ENCODE peak calls at places on chromosomes 7 and 10, in seven cellular contexts. N is SK-N-SH, O is GM12878, T is HCT116, Y is HepG2, P is H1, J is K562. E is an unnamed sample.

GRCh38 chr7:70498633-70499032 is 633.3 kb upstream of the GALNT17 start:
- DNase-seq in P (no peak), Y (no peak), J (no peak), N (no peak), T (no peak), O (no peak), E (no peak)

GRCh38 chr10:60733189-60733815 is 45.0 kb upstream of the CDK1 start:
- DNase-seq in T (peak), Y (no peak), P (no peak), N (peak), O (no peak), J (no peak), E (peak)

GRCh38 chr7:157981778-157982177 is 605.8 kb downstream of the PTPRN2 start:
- DNase-seq in T (no peak), P (no peak), N (no peak), Y (no peak), J (no peak), O (no peak), E (no peak)

GRCh38 chr7:128447944-128448556 is 7.6 kb upstream of the HILPDA start:
- DNase-seq in Y (no peak), T (no peak), O (no peak), N (no peak), P (no peak), J (no peak), E (no peak)

GRCh38 chr7:101870361-101871062 is 53.1 kb downstream of the CUX1 start:
- DNase-seq in J (peak), O (no peak), N (peak), Y (peak), T (peak), P (no peak), E (peak)

GRCh38 chr10:101511938-101512337 is 76.1 kb downstream of the POLL start:
- DNase-seq in N (no peak), Y (no peak), O (no peak), J (no peak), P (no peak), T (no peak), E (no peak)

GRCh38 chr7:27551803-27552202 is 110.9 kb downstream of the HIBADH start:
- DNase-seq in O (no peak), T (no peak), N (no peak), J (no peak), Y (no peak), P (no peak), E (no peak)

GRCh38 chr10:96512997-96513685 is 585 bp downstream of the TLL2 start:
- DNase-seq in P (no peak), O (no peak), J (no peak), T (no peak), Y (no peak), N (peak), E (no peak)

GRCh38 chr7:36658603-36659516 is 65.4 kb downstream of the AOAH start:
- DNase-seq in Y (peak), P (no peak), T (no peak), O (no peak), N (no peak), J (no peak), E (no peak)

GRCh38 chr10:86035791-86036543 is 330.6 kb downstream of the GRID1 start:
- DNase-seq in J (no peak), O (no peak), Y (no peak), P (no peak), T (no peak), N (no peak), E (no peak)

GRCh38 chr7:95843286-95843685 is 70.9 kb downstream of the DYNC1I1 start:
- DNase-seq in Y (no peak), J (no peak), N (peak), T (no peak), O (no peak), P (no peak), E (no peak)

GRCh38 chr7:128835790-128836641 is 5.8 kb downstream of the FLNC start:
- DNase-seq in N (no peak), Y (no peak), P (no peak), O (no peak), J (no peak), T (no peak), E (no peak)

GRCh38 chr7:70353310-70353947 is 755.2 kb downstream of the AUTS2 start:
- DNase-seq in P (no peak), O (no peak), N (peak), Y (no peak), T (no peak), J (no peak), E (no peak)

GRCh38 chr7:47513741-47514241 is 68.1 kb downstream of the TNS3 start:
- DNase-seq in O (no peak), N (no peak), Y (no peak), J (no peak), P (no peak), T (no peak), E (no peak)

GRCh38 chr10:100696477-100696901 is 48.9 kb upstream of the PAX2 start:
- DNase-seq in Y (no peak), P (no peak), T (no peak), N (no peak), O (peak), J (no peak), E (no peak)

GRCh38 chr7:87083865-87084519 is 24.5 kb upstream of the ELAPOR2 start:
- DNase-seq in Y (no peak), J (no peak), O (no peak), T (no peak), N (no peak), P (no peak), E (no peak)

GRCh38 chr7:99008921-99009530 is 130.7 kb downstream of the TRRAP start:
- DNase-seq in O (no peak), P (no peak), N (no peak), T (no peak), Y (no peak), J (no peak), E (no peak)

GRCh38 chr10:43138757-43139241 is 554 bp downstream of the CSGALNACT2 start:
- DNase-seq in P (no peak), N (peak), Y (no peak), O (no peak), T (no peak), J (peak), E (peak)

GRCh38 chr7:55366461-55367138 is 1.5 kb downstream of the LANCL2 start:
- DNase-seq in T (no peak), Y (peak), P (no peak), N (peak), J (peak), O (peak), E (peak)

GRCh38 chr10:123624086-123624485 is 42.1 kb upstream of the GPR26 start:
- DNase-seq in O (no peak), J (no peak), N (no peak), T (no peak), Y (no peak), P (no peak), E (no peak)

GRCh38 chr10:79320785-79321493 is 26.3 kb upstream of the PPIF start:
- DNase-seq in T (no peak), O (no peak), J (no peak), N (no peak), Y (no peak), P (no peak), E (no peak)

GRCh38 chr10:73744690-73744994 is 470 bp downstream of the SEC24C start:
- DNase-seq in Y (peak), T (no peak), P (no peak), J (peak), O (no peak), N (peak), E (peak)

GRCh38 chr10:97633921-97634320 is 621 bp upstream of the MORN4 start:
- DNase-seq in T (peak), Y (peak), P (no peak), N (no peak), O (no peak), J (peak), E (no peak)

GRCh38 chr7:94763268-94763667 is 107.3 kb upstream of the SGCE start:
- DNase-seq in P (no peak), N (peak), T (no peak), J (no peak), O (no peak), Y (no peak), E (no peak)

GRCh38 chr7:101972627-101973026 is 155.2 kb downstream of the CUX1 start:
- DNase-seq in P (no peak), N (no peak), T (no peak), O (no peak), J (no peak), Y (no peak), E (no peak)

GRCh38 chr10:13795653-13796555 is 209.1 kb downstream of the PRPF18 start:
- DNase-seq in T (no peak), Y (no peak), J (no peak), O (no peak), N (no peak), P (no peak), E (no peak)

GRCh38 chr10:44323838-44324237 is 61.1 kb downstream of the CXCL12 start:
- DNase-seq in T (no peak), J (no peak), P (no peak), O (no peak), Y (no peak), N (no peak), E (no peak)

DNA sequence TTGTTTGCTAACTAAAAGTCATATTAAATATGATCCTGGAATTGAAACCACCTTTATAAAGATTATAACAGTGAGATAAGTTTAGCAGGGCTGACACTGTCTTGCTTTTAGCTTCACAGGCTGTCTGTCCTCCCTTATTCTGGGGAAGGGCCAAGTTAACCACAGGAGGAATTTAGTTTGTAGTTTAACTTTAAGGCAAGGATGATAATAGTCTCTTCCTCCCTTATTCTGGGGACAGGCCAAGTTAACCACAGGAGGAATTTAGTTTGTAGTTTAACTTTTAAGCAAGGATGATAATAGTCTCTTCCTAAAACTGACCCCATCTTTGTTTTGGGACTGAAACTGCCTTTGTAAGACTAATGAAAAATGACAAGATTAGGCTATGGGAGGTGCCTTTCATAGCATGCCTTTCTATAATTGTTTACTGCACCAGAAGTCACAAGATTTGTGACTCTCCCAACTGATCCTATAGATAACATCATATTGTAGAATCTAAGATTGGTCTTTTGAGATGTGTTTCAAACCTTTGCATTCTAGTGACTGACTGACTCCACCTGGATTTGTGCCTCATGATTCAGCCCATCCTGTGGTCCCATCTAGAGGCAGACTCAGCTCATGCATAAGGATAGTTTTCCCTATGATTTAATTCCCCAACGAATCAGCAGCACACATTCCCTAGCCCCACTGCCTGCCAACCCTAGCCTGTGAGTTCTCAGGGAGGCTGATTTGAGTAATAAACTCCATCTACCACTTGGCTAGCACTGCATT is 212.0 kb downstream of the MAGI2 start:
- DNase-seq in T (no peak), J (no peak), N (no peak), O (no peak), P (no peak), Y (no peak), E (no peak)
- TF ChIP-seq JUND in T (no peak), J (no peak), N (peak), O (no peak), P (no peak), Y (no peak), E (no peak)

GRCh38 chr7:77200542-77200941 is 923 bp upstream of the FGL2 start:
- DNase-seq in Y (no peak), P (no peak), T (no peak), O (no peak), N (no peak), J (no peak), E (no peak)

GRCh38 chr7:77202544-77202976 is 2.9 kb upstream of the FGL2 start:
- DNase-seq in N (no peak), T (no peak), O (peak), Y (no peak), P (no peak), J (no peak), E (no peak)

GRCh38 chr7:77197135-77197534 is 2.5 kb downstream of the FGL2 start:
- DNase-seq in N (no peak), O (no peak), J (no peak), Y (no peak), P (no peak), T (no peak), E (no peak)

DNA sequence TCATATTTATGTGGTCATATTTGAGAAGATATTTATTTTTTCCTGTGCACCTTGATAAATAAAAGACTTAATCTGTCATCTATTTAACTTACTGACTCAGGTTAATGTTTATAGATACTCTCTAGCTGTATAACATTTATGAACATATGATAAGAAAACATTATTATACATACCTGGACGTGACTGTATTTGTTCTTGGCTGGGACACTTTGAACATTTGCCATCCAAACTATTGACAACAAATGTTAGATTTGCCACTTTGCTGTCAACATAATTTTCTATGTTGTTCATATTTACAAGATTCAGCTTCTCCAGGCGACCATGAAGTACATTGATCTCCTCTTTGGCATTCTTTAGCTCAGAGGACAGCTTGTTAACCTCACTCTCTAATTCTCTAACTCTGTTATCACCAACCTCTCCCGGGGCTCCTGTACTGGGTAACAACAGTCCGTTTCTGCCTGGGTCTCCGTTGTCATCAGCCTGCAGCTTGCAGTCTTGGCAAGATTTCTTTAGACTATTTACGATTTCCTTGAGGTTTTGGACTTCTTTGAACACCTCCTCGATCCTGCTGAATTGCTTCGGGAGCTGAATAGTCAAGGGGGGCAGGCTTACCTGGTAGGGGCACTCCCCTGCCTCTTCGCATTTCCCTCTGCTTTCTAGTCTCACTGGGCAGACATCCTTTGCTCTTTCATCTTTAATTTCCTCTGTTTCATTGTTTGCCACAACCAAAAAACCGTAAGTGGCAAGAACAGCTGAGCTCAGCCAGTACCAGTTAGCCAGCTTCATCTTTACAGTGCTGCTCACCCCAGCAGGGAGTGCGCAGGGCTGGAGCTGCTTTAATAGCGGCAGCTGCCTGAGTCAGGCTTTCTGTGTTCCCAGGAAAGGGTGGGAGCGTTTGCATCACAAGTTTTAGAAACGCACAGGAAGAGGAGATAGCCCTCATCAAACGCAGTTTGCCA is at the start of gene FGL2:
- DNase-seq in J (no peak), N (no peak), O (no peak), T (no peak), P (no peak), Y (no peak), E (no peak)
- TF ChIP-seq JUND in J (no peak), N (no peak), O (no peak), T (no peak), P (no peak), Y (no peak), E (no peak)

GRCh38 chr10:129680661-129681344 is 213.8 kb downstream of the MGMT start:
- DNase-seq in P (no peak), J (no peak), T (no peak), O (no peak), Y (no peak), N (no peak), E (no peak)
- TF ChIP-seq JUND in P (no peak), J (no peak), T (no peak), O (no peak), Y (no peak), N (no peak), E (no peak)

GRCh38 chr10:104259456-104259855 is 4.8 kb downstream of the GSTO1 start:
- DNase-seq in T (no peak), N (no peak), P (no peak), Y (no peak), O (no peak), J (no peak), E (no peak)
- TF ChIP-seq JUND in T (no peak), N (no peak), P (no peak), Y (no peak), O (no peak), J (no peak), E (no peak)

DNA sequence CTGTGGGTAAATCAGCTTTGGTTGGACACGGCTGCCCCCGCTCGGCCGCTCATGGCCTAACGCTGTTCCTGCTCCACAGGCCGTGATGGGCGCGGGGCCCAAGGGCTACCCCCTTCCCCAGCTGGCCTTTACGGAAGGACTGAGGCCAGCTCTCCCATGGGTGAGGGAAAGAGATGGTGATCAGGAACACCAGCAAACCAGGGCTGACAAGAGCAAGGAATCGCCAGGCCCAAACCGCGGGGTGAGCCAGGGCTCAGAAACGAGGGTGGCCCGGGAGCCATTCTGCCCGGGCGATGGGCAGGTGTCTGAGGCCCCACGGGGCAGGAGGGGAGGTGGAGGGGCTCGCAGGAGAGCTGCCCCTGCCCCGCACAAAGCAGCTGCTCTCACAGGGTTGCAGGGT is 26.6 kb downstream of the GPER1 start:
- DNase-seq in T (no peak), P (no peak), O (no peak), Y (no peak), N (no peak), J (no peak), E (no peak)
- TF ChIP-seq JUND in T (no peak), P (no peak), O (no peak), Y (no peak), N (no peak), J (no peak), E (no peak)

GRCh38 chr10:132487241-132488135 is 50.1 kb upstream of the INPP5A start:
- DNase-seq in N (no peak), P (no peak), O (no peak), Y (no peak), J (no peak), T (no peak), E (no peak)

GRCh38 chr10:132489053-132489703 is 48.4 kb upstream of the INPP5A start:
- DNase-seq in O (no peak), P (no peak), T (no peak), Y (no peak), N (no peak), J (no peak), E (no peak)

GRCh38 chr10:132492323-132493035 is 45.1 kb upstream of the INPP5A start:
- DNase-seq in N (no peak), O (no peak), P (no peak), T (no peak), J (no peak), Y (no peak), E (no peak)

GRCh38 chr10:132488231-132488821 is 49.3 kb upstream of the INPP5A start:
- DNase-seq in Y (no peak), P (no peak), O (no peak), T (no peak), N (no peak), J (no peak), E (no peak)

DNA sequence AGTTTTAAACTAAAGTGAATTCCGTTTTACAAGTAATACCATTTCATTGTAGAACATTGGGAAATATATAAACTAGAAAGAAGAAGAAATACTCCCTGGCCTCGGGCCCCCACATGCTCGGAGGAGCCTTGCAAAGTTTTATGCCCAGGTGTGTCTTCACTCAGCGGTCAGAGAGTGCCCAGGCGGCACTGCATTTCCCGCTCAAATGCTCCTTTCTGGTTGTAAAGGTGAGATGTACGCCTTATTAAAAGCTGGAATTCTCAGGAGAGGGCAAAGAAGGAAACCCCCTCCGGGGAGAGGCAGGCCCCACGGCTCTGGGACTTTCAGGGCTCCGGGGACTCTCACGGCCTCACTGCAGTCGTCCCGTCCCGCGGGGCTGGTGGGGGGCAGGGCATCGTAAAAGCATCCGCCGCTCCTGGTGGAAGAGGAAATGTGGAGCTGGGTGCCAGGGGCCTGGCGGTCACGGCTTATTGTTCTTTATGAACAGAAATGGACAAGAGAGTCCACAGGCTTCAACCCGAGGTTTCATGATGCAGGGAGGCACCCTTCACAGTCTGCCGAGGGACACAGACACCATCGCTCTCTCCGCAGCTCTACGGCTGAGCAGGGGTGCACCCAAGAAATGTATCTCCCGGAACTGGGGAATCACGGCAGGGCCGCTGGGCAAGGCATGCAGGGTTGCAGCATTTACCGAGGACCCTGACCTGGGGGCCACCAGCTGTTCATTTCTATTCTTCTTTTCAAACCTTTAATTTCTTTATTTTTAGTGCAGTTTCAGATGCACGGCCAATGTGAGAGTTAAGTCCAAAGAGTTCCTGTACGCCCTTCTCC is 47.7 kb upstream of the INPP5A start:
- DNase-seq in J (no peak), O (no peak), N (no peak), Y (no peak), P (no peak), T (no peak), E (no peak)
- TF ChIP-seq JUND in J (no peak), O (no peak), N (no peak), Y (no peak), P (no peak), T (no peak), E (no peak)

GRCh38 chr10:84537447-84537931 is 209.1 kb downstream of the CCSER2 start:
- DNase-seq in T (peak), O (no peak), J (peak), P (no peak), N (peak), Y (peak), E (peak)
- TF ChIP-seq JUND in T (no peak), O (no peak), J (peak), P (no peak), N (no peak), Y (no peak), E (no peak)

GRCh38 chr7:142590077-142590476 is 159.2 kb upstream of the PRSS1 start:
- DNase-seq in P (no peak), T (no peak), J (no peak), Y (no peak), N (no peak), O (no peak), E (no peak)
- TF ChIP-seq JUND in P (no peak), T (no peak), J (no peak), Y (no peak), N (no peak), O (no peak), E (no peak)